ENCODE peak calls at places on chromosomes 7 and 10, in four cellular contexts. J, A, V and K are unnamed samples.

GRCh38 chr10:23293145-23293724 is 51.4 kb downstream of the C10orf67 start:
- DNase-seq in J (no peak), V (peak; percentile 74), A (no peak), K (no peak)

GRCh38 chr7:38625866-38626265 is 5.3 kb downstream of the AMPH start:
- DNase-seq in V (no peak), J (no peak), A (no peak), K (no peak)

GRCh38 chr10:132943555-132944404 is 1.4 kb upstream of the CFAP46 start:
- DNase-seq in V (peak; percentile 61), J (no peak), A (peak; percentile 20), K (no peak)

GRCh38 chr10:2592533-2592932 is 474.8 kb upstream of the PFKP start:
- DNase-seq in J (no peak), A (no peak), V (no peak), K (no peak)

GRCh38 chr7:141874787-141875186 is 33.5 kb upstream of the PRSS37 start:
- DNase-seq in A (no peak), J (no peak), V (peak; percentile 29), K (no peak)

GRCh38 chr10:70891636-70892035 is 3.3 kb upstream of the PCBD1 start:
- DNase-seq in J (no peak), A (no peak), V (peak; percentile 36), K (no peak)

GRCh38 chr10:97123713-97124112 is 62.0 kb downstream of the SLIT1 start:
- DNase-seq in A (no peak), V (no peak), J (no peak), K (no peak)

GRCh38 chr7:90919766-90920165 is 323.6 kb downstream of the CDK14 start:
- DNase-seq in V (no peak), J (no peak), A (no peak), K (no peak)

GRCh38 chr10:71551970-71552369 is 155.2 kb downstream of the CDH23 start:
- DNase-seq in A (no peak), J (no peak), V (no peak), K (no peak)

GRCh38 chr10:132101529-132101928 is 35.8 kb downstream of the JAKMIP3 start:
- DNase-seq in V (peak; percentile 79), J (no peak), A (peak; percentile 15), K (no peak)

GRCh38 chr10:132211246-132211645 is 24.5 kb downstream of the DPYSL4 start:
- DNase-seq in J (no peak), A (no peak), V (no peak), K (peak; percentile 47)

GRCh38 chr10:89207801-89208551 is 859 bp upstream of the CH25H start:
- DNase-seq in A (peak; percentile 58), V (peak; percentile 71), J (no peak), K (peak; percentile 56)

GRCh38 chr7:33831389-33832118 is 73.8 kb upstream of the BMPER start:
- DNase-seq in J (no peak), A (no peak), V (no peak), K (no peak)

GRCh38 chr10:13684252-13684791 is 97.6 kb downstream of the PRPF18 start:
- DNase-seq in J (no peak), V (no peak), A (peak; percentile 56), K (peak; percentile 36)

GRCh38 chr7:65927489-65928448 is 54.2 kb downstream of the GUSB start:
- DNase-seq in J (no peak), V (no peak), A (no peak), K (no peak)

GRCh38 chr10:119872610-119872859 is at the start of gene MCMBP:
- DNase-seq in A (no peak), J (no peak), V (no peak), K (no peak)

GRCh38 chr7:15306286-15306685 is 255.5 kb downstream of the AGMO start:
- DNase-seq in A (no peak), V (no peak), J (no peak), K (no peak)

GRCh38 chr10:119320981-119321380 is 113.6 kb downstream of the GRK5 start:
- DNase-seq in J (no peak), A (no peak), V (no peak), K (no peak)

GRCh38 chr7:54955296-54955695 is 63.5 kb upstream of the EGFR start:
- DNase-seq in V (no peak), A (no peak), J (no peak), K (no peak)

GRCh38 chr7:152333134-152333533 is 102.7 kb downstream of the KMT2C start:
- DNase-seq in V (no peak), A (no peak), J (no peak), K (no peak)

GRCh38 chr7:152329469-152329868 is 106.3 kb downstream of the KMT2C start:
- DNase-seq in A (no peak), J (no peak), V (no peak), K (no peak)

GRCh38 chr7:152330827-152331226 is 105.0 kb downstream of the KMT2C start:
- DNase-seq in V (no peak), J (no peak), A (no peak), K (no peak)

GRCh38 chr7:152328234-152328633 is 107.6 kb downstream of the KMT2C start:
- DNase-seq in V (no peak), A (no peak), J (no peak), K (no peak)
- H3K4me3 ChIP-seq in V (no peak overlapping the region), A (no peak overlapping the region), J (no peak overlapping the region), K (no peak overlapping the region)

GRCh38 chr10:44383749-44384600 is 922 bp downstream of the CXCL12 start:
- DNase-seq in J (no peak), V (peak; percentile 72), A (no peak), K (no peak)

GRCh38 chr10:44384601-44385422 is at the start of gene CXCL12:
- DNase-seq in V (peak; percentile 95), A (no peak), J (no peak), K (no peak)

GRCh38 chr10:44386546-44387052 is 1.7 kb upstream of the CXCL12 start:
- DNase-seq in J (no peak), V (peak; percentile 97), A (no peak), K (peak; percentile 45)

GRCh38 chr10:44385423-44385725 is 477 bp upstream of the CXCL12 start:
- DNase-seq in J (no peak), A (no peak), V (peak; percentile 76), K (peak; percentile 84)

GRCh38 chr10:44385726-44386438 is 985 bp upstream of the CXCL12 start:
- DNase-seq in J (no peak), A (no peak), V (peak; percentile 80), K (no peak)
- H3K4me3 ChIP-seq in J (no peak overlapping the region), A (no peak overlapping the region), V (peak overlapping the region; percentile 84), K (peak overlapping the region; percentile 68)

DNA sequence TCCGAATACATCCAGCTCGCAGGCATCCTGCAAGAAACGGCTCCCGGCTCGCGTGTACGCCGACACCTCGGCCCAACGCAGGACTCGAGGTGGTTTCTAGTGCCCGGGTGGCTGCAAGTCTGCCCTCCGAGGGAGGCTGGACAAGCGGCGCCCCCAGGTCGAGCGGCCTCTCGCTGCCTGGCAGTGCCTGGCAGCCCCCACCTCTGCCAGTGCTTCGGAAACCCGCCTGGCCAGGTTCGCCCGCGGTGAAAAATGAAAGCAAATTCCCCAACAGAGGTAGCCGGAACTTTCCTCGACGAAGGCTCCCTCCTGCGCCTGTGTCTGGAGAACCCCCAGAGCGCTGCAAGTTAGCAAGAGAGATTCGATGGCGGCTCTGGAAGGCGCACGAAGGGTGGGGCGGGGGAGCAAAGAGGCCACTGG is 5.7 kb upstream of the ZNF503 start:
- DNase-seq in V (peak; percentile 78), A (no peak), J (no peak), K (peak; percentile 36)
- H3K4me3 ChIP-seq in V (no peak overlapping the region), A (no peak overlapping the region), J (no peak overlapping the region), K (peak overlapping the region; percentile 67)

DNA sequence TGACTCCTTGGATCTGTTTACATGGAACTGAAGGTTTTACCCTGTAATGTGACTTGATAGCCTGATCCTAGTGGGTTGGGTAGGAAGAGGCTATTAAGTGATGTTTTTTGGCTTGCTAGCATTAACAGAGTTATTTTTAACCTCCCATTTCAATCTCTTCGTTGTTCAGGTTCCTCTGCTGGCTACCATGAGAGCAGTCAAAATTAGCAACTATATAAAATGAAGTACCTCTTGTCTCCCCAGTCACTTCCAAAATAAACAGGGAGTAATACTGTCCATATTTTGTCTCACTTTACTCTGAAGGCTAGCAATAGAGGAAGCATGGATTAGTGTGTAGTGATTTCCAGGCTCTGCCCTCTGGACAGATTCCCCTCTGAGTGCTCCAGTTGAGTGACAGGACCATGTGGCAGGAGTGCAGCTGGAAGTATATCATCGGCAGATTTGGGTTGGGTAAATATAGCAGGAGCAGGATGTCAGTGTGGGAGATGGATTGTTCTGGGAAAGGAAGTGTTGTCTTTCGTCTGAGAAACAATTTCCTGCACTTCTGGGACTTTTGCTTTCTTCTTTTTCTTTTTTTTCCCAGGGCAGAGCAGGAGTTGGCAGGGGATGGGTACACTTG is 35.2 kb downstream of the GBF1 start:
- DNase-seq in J (no peak), A (no peak), V (no peak), K (peak; percentile 25)
- H3K4me3 ChIP-seq in J (no peak overlapping the region), A (no peak overlapping the region), V (no peak overlapping the region), K (peak overlapping the region; percentile 7)

GRCh38 chr7:151114151-151115090 is 28.1 kb downstream of the AGAP3 start:
- DNase-seq in J (no peak), A (no peak), V (peak; percentile 94), K (peak; percentile 71)
- H3K4me3 ChIP-seq in J (no peak overlapping the region), A (no peak overlapping the region), V (peak overlapping the region; percentile 22), K (no peak overlapping the region)

GRCh38 chr10:104328636-104328915 is 9.7 kb downstream of the ITPRIP start:
- DNase-seq in V (no peak), J (no peak), A (no peak), K (no peak)
- H3K4me3 ChIP-seq in V (no peak overlapping the region), J (peak overlapping the region; percentile 39), A (no peak overlapping the region), K (no peak overlapping the region)

DNA sequence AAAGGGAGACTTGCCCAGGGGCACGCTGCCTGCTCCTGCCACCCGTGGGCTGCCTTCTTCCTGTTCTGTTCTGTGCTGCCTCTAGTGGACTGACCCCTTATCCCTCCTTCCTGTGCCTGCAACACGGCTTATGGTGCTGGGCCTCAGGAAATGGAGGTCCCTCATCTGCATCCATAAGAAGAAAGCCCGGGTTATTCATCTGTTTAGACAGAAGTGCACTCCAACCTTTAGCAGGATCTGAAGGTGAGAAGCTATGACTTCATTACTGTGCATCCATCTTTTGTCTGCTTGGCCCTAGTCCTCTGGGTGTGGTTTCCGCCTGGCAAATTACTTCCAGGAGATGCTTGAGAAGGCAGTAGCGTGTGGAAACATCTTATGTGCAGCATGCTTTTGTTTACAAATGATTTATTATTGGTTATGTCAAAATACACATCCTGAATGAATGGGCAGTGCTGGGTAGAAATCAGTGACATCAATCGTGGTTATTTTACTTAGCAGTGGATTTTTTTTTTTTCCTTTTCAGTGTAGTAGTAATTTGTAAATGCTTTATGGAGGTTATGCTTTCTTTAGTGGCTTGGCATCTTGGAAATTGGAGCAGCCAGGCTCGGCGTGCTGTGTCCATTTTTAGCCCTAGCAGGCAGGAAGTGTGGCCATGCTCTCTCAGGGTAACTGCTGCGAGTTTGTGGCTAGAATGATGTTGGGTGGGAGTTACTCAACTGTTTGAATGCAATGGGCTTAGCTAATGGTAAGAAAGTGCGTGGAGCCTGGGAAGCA is 12.7 kb downstream of the PTPRE start:
- DNase-seq in V (peak; percentile 73), J (no peak), A (no peak), K (no peak)
- H3K4me3 ChIP-seq in V (no peak overlapping the region), J (no peak overlapping the region), A (no peak overlapping the region), K (no peak overlapping the region)

DNA sequence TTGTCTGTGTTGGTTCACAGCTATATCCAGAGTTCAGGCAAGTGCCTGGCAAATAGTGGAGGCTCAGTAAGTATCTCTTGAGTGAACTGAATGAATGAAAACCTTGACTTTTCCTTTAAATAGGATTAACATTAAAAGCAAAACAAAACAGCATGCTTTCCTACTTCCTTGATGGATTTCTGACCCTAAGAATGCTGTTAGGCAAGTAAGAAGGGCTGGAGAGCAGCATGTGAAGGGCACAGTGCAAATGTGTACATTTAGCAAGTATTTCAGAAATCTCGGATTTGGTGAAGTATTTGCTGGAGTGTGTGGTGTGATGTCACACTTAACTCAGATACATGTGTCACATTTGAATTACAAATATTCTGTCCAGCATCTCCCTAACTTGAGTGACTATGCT is 3.1 kb downstream of the TMEM229A start:
- DNase-seq in A (no peak), V (no peak), J (no peak), K (no peak)
- H3K4me3 ChIP-seq in A (no peak overlapping the region), V (no peak overlapping the region), J (no peak overlapping the region), K (no peak overlapping the region)